ENCODE peak calls at places on chromosomes 7 and 10, in ten cellular contexts. Q is endodermal cell, O is Panc1, N is right cardiac atrium, M is psoas muscle, A is thoracic aorta, K is Karpas-422, L is GM06990, D is hepatocyte, U is SJSA1. I is an unnamed sample.

GRCh38 chr10:132201111-132201989 is 14.6 kb downstream of the DPYSL4 start:
- DNase-seq in M (peak; percentile 39), U (no peak), Q (no peak), N (peak; percentile 10), O (no peak), L (no peak), D (no peak), A (no peak), K (no peak), I (no peak)

GRCh38 chr7:29989257-29989995 is at the start of gene SCRN1:
- DNase-seq in D (peak; percentile 84), A (no peak), O (no peak), L (peak; percentile 76), Q (peak; percentile 84), M (peak; percentile 58), N (peak; percentile 45), K (peak; percentile 90), U (peak; percentile 56), I (peak; percentile 66)

GRCh38 chr10:35259769-35260397 is 76.4 kb upstream of the CCNY start:
- DNase-seq in O (peak; percentile 72), N (no peak), U (peak; percentile 62), A (no peak), L (no peak), K (no peak), Q (no peak), D (peak; percentile 32), M (no peak), I (no peak)

GRCh38 chr7:156492170-156492569 is 148.4 kb upstream of the RNF32 start:
- DNase-seq in O (no peak), L (no peak), A (no peak), D (no peak), N (no peak), K (no peak), Q (no peak), M (no peak), U (no peak), I (no peak)

GRCh38 chr10:76882245-76882644 is 755.4 kb downstream of the KCNMA1 start:
- DNase-seq in L (peak; percentile 54), Q (no peak), N (no peak), U (no peak), O (no peak), M (no peak), K (no peak), D (no peak), A (no peak), I (no peak)

GRCh38 chr10:52326382-52326781 is 12.3 kb downstream of the DKK1 start:
- DNase-seq in N (no peak), K (no peak), D (no peak), L (no peak), Q (no peak), O (no peak), A (no peak), M (no peak), U (no peak), I (no peak)

GRCh38 chr7:18292584-18292983 is 203.0 kb upstream of the HDAC9 start:
- DNase-seq in A (no peak), L (no peak), U (no peak), Q (no peak), M (no peak), O (no peak), D (no peak), N (no peak), K (no peak), I (no peak)

GRCh38 chr7:119270045-119270464 is 1002.9 kb upstream of the KCND2 start:
- DNase-seq in U (no peak), N (no peak), O (peak; percentile 33), M (peak; percentile 53), A (no peak), K (peak; percentile 88), L (peak; percentile 8), D (peak; percentile 87), Q (peak; percentile 78), I (no peak)

GRCh38 chr10:101901340-101901739 is 57.7 kb upstream of the KCNIP2 start:
- DNase-seq in A (no peak), O (no peak), Q (peak; percentile 71), N (no peak), K (peak; percentile 54), U (no peak), L (peak; percentile 74), M (no peak), D (no peak), I (no peak)

GRCh38 chr10:14839305-14839695 is 1.2 kb downstream of the HSPA14 start:
- DNase-seq in N (peak; percentile 16), L (no peak), O (no peak), Q (no peak), D (peak; percentile 29), M (no peak), K (peak; percentile 70), A (no peak), U (no peak), I (no peak)

GRCh38 chr7:145884716-145885514 is 231.7 kb upstream of the CNTNAP2 start:
- DNase-seq in K (no peak), N (no peak), A (no peak), O (no peak), U (no peak), L (no peak), D (no peak), M (no peak), Q (no peak), I (no peak)

GRCh38 chr10:65571011-65571570 is 1354.7 kb upstream of the LRRTM3 start:
- DNase-seq in O (no peak), L (no peak), K (no peak), N (no peak), D (peak; percentile 15), U (no peak), A (no peak), Q (peak; percentile 65), M (no peak), I (no peak)

GRCh38 chr7:18521945-18522566 is 26.5 kb downstream of the HDAC9 start:
- DNase-seq in U (no peak), A (no peak), K (peak; percentile 63), M (no peak), D (no peak), L (peak; percentile 52), O (no peak), N (no peak), Q (no peak), I (no peak)

GRCh38 chr10:36441557-36441956 is 683.8 kb upstream of the ANKRD30A start:
- DNase-seq in U (no peak), O (no peak), L (no peak), M (no peak), A (no peak), D (peak; percentile 18), N (peak; percentile 21), K (no peak), Q (peak; percentile 57), I (no peak)

GRCh38 chr7:105662998-105663397 is 81.7 kb upstream of the EFCAB10 start:
- DNase-seq in Q (peak; percentile 61), A (no peak), N (no peak), O (no peak), U (no peak), D (no peak), L (no peak), M (no peak), K (peak; percentile 11), I (no peak)

GRCh38 chr7:97104719-97105129 is 12.8 kb upstream of the SDHAF3 start:
- DNase-seq in O (peak; percentile 51), U (peak; percentile 80), D (peak; percentile 89), Q (peak; percentile 97), A (peak; percentile 49), K (peak; percentile 90), N (peak; percentile 84), L (peak; percentile 33), M (peak; percentile 92), I (peak; percentile 89)

DNA sequence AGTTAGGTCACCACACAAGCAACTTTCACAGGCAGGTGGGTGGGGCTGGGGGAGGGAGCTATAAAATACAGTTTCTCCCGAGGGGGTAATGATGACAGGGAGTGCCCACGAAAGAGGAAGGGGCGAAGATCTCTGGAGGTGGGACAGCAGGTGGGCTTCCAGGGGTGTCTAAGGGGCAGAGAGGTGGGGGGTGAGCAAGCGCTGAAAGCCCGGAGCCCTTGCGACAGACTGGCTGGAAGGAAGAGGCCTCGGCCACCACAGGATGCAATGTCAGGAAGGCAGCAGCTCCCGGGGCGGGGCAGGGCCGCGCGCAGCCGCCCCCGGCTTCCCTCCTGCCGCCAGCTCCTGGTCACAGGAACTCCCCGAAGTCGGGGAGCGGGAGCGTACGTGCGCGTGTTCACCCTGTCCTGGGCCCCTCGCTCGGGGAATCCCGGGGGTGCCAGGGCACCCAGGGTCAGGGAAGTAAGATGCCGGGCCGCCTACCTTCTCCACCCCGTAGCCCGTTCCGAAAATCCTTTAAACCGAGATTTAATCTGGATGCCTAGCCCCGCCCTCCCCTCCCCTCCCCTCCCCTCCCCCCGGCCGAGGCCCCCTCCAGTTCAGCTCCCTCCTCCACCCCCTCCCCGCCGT is 105.2 kb upstream of the PPIF start:
- DNase-seq in U (no peak), Q (peak; percentile 82), D (peak; percentile 80), L (peak; percentile 85), N (peak; percentile 81), M (peak; percentile 83), K (peak; percentile 62), O (no peak), A (no peak), I (no peak)
- H3K4me3 ChIP-seq in U (no peak overlapping the region), Q (peak overlapping the region; percentile 76), D (peak overlapping the region; percentile 55), L (peak overlapping the region; percentile 81), N (peak overlapping the region; percentile 64), M (peak overlapping the region; percentile 67), K (peak overlapping the region; percentile 90), O (no peak overlapping the region), A (peak overlapping the region; percentile 73), I (peak overlapping the region; percentile 81)

DNA sequence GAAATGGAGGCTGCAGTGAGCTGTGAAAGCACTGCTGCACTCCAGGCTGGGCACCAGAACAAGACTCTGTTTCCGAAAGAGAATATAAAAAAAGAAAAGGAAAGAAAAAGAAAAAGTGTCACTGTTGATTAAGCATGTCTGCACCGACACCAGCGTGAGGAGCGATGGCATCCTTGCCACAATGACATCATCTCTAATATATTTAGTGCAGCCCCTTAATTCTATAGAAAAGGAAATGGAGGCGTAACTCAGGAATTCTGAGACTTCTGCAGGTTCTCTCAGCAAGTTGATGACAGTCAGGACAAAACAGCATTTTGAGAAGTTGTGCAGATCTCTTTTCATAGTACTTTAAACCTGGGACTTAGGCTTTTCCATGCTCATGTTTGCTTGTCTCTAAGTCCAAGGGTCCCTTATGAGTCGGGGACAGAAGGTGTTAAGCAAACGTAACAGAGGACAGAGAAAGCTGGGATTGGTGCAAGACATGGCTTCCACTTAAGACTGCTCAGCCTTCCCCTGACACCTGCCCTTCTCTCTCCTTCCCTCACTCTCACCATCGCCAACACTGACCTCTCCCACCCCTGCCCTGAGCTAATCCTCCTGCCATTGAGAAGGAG is 16.9 kb upstream of the ANKRD1 start:
- DNase-seq in O (no peak), A (no peak), N (no peak), D (no peak), U (no peak), K (no peak), Q (no peak), M (no peak), L (no peak), I (no peak)
- H3K4me3 ChIP-seq in O (no peak overlapping the region), A (no peak overlapping the region), N (no peak overlapping the region), D (no peak overlapping the region), U (no peak overlapping the region), K (no peak overlapping the region), Q (no peak overlapping the region), M (no peak overlapping the region), L (no peak overlapping the region), I (no peak overlapping the region)

GRCh38 chr10:42753126-42753506 is 29.5 kb upstream of the BMS1 start:
- DNase-seq in D (peak; percentile 82), O (peak; percentile 56), A (no peak), M (peak; percentile 89), L (peak; percentile 51), N (peak; percentile 82), K (no peak), U (peak; percentile 59), Q (peak; percentile 97), I (no peak)
- H3K4me3 ChIP-seq in D (peak overlapping the region; percentile 60), O (peak overlapping the region; percentile 54), A (peak overlapping the region; percentile 83), M (peak overlapping the region; percentile 71), L (peak overlapping the region; percentile 40), N (peak overlapping the region; percentile 52), K (no peak overlapping the region), U (no peak overlapping the region), Q (peak overlapping the region; percentile 68), I (peak overlapping the region; percentile 61)

GRCh38 chr7:139075871-139076686 is 33.4 kb downstream of the ZC3HAV1 start:
- DNase-seq in K (no peak), M (no peak), Q (no peak), O (no peak), U (no peak), N (no peak), A (no peak), D (no peak), L (no peak), I (no peak)
- H3K4me3 ChIP-seq in K (no peak overlapping the region), M (no peak overlapping the region), Q (no peak overlapping the region), O (no peak overlapping the region), U (no peak overlapping the region), N (no peak overlapping the region), A (no peak overlapping the region), D (no peak overlapping the region), L (no peak overlapping the region), I (no peak overlapping the region)